ENCODE peak calls at places on chromosomes 1 and 21, in five cellular contexts. One of them, this sample, is unnamed.

GRCh38 chr1:19123837-19124236 is 86.2 kb downstream of the UBR4 start:
- DNase-seq in stimulated activated CD8-positive, alpha-beta memory T cell treated with anti-CD3 and anti-CD28 coated beads, Interleukin-15, amount 100 ng/mL, for 24 hours: no peak
- DNase-seq in ascending aorta: no peak
- DNase-seq in cardiac muscle cell: peak; percentile 60
- DNase-seq in fibroblast of mammary gland: no peak
- DNase-seq in this sample: no peak

GRCh38 chr1:226871636-226872327 is 1.4 kb downstream of the PSEN2 start:
- DNase-seq in ascending aorta: no peak
- DNase-seq in stimulated activated CD8-positive, alpha-beta memory T cell treated with anti-CD3 and anti-CD28 coated beads, Interleukin-15, amount 100 ng/mL, for 24 hours: no peak
- DNase-seq in cardiac muscle cell: no peak
- DNase-seq in fibroblast of mammary gland: no peak
- DNase-seq in this sample: no peak

GRCh38 chr1:70706381-70707173 is 295.5 kb downstream of the CTH start:
- DNase-seq in fibroblast of mammary gland: no peak
- DNase-seq in cardiac muscle cell: no peak
- DNase-seq in ascending aorta: no peak
- DNase-seq in stimulated activated CD8-positive, alpha-beta memory T cell treated with anti-CD3 and anti-CD28 coated beads, Interleukin-15, amount 100 ng/mL, for 24 hours: no peak
- DNase-seq in this sample: no peak

GRCh38 chr1:200802865-200803512 is 64.3 kb downstream of the CAMSAP2 start:
- DNase-seq in ascending aorta: peak; percentile 85
- DNase-seq in fibroblast of mammary gland: peak; percentile 82
- DNase-seq in cardiac muscle cell: peak; percentile 87
- DNase-seq in stimulated activated CD8-positive, alpha-beta memory T cell treated with anti-CD3 and anti-CD28 coated beads, Interleukin-15, amount 100 ng/mL, for 24 hours: peak; percentile 29
- DNase-seq in this sample: peak; percentile 41

GRCh38 chr1:89822109-89822962 is 1.5 kb downstream of the LRRC8D start:
- DNase-seq in ascending aorta: no peak
- DNase-seq in stimulated activated CD8-positive, alpha-beta memory T cell treated with anti-CD3 and anti-CD28 coated beads, Interleukin-15, amount 100 ng/mL, for 24 hours: no peak
- DNase-seq in fibroblast of mammary gland: no peak
- DNase-seq in cardiac muscle cell: no peak
- DNase-seq in this sample: no peak

GRCh38 chr1:94798054-94798453 is 22.1 kb upstream of the SLC44A3 start:
- DNase-seq in cardiac muscle cell: no peak
- DNase-seq in fibroblast of mammary gland: no peak
- DNase-seq in ascending aorta: no peak
- DNase-seq in stimulated activated CD8-positive, alpha-beta memory T cell treated with anti-CD3 and anti-CD28 coated beads, Interleukin-15, amount 100 ng/mL, for 24 hours: no peak
- DNase-seq in this sample: no peak

GRCh38 chr1:201228011-201228983 is 37.7 kb downstream of the IGFN1 start:
- DNase-seq in ascending aorta: peak; percentile 45
- DNase-seq in cardiac muscle cell: no peak
- DNase-seq in fibroblast of mammary gland: no peak
- DNase-seq in stimulated activated CD8-positive, alpha-beta memory T cell treated with anti-CD3 and anti-CD28 coated beads, Interleukin-15, amount 100 ng/mL, for 24 hours: no peak
- DNase-seq in this sample: no peak

GRCh38 chr1:168360622-168361021 is 79.9 kb downstream of the TBX19 start:
- DNase-seq in stimulated activated CD8-positive, alpha-beta memory T cell treated with anti-CD3 and anti-CD28 coated beads, Interleukin-15, amount 100 ng/mL, for 24 hours: no peak
- DNase-seq in fibroblast of mammary gland: no peak
- DNase-seq in cardiac muscle cell: peak; percentile 43
- DNase-seq in ascending aorta: no peak
- DNase-seq in this sample: no peak

GRCh38 chr1:224459051-224459450 is 24.5 kb upstream of the WDR26 start:
- DNase-seq in ascending aorta: no peak
- DNase-seq in fibroblast of mammary gland: peak; percentile 12
- DNase-seq in stimulated activated CD8-positive, alpha-beta memory T cell treated with anti-CD3 and anti-CD28 coated beads, Interleukin-15, amount 100 ng/mL, for 24 hours: no peak
- DNase-seq in cardiac muscle cell: peak; percentile 12
- DNase-seq in this sample: no peak

GRCh38 chr1:7178741-7179140 is 393.5 kb downstream of the CAMTA1 start:
- DNase-seq in cardiac muscle cell: no peak
- DNase-seq in stimulated activated CD8-positive, alpha-beta memory T cell treated with anti-CD3 and anti-CD28 coated beads, Interleukin-15, amount 100 ng/mL, for 24 hours: no peak
- DNase-seq in fibroblast of mammary gland: no peak
- DNase-seq in ascending aorta: no peak
- DNase-seq in this sample: no peak

GRCh38 chr1:198156111-198156744 is 570 bp upstream of the NEK7 start:
- DNase-seq in fibroblast of mammary gland: peak; percentile 81
- DNase-seq in cardiac muscle cell: peak; percentile 85
- DNase-seq in ascending aorta: peak; percentile 80
- DNase-seq in stimulated activated CD8-positive, alpha-beta memory T cell treated with anti-CD3 and anti-CD28 coated beads, Interleukin-15, amount 100 ng/mL, for 24 hours: no peak
- DNase-seq in this sample: peak; percentile 72

GRCh38 chr1:10528066-10529014 is 53.6 kb downstream of the PEX14 start:
- DNase-seq in fibroblast of mammary gland: peak; percentile 80
- DNase-seq in cardiac muscle cell: peak; percentile 81
- DNase-seq in ascending aorta: peak; percentile 90
- DNase-seq in stimulated activated CD8-positive, alpha-beta memory T cell treated with anti-CD3 and anti-CD28 coated beads, Interleukin-15, amount 100 ng/mL, for 24 hours: no peak
- DNase-seq in this sample: no peak

GRCh38 chr1:176866011-176866410 is 298.5 kb downstream of the ASTN1 start:
- DNase-seq in ascending aorta: no peak
- DNase-seq in cardiac muscle cell: no peak
- DNase-seq in stimulated activated CD8-positive, alpha-beta memory T cell treated with anti-CD3 and anti-CD28 coated beads, Interleukin-15, amount 100 ng/mL, for 24 hours: no peak
- DNase-seq in fibroblast of mammary gland: peak; percentile 14
- DNase-seq in this sample: no peak

GRCh38 chr1:206658264-206658980 is 23.1 kb downstream of the DYRK3 start:
- DNase-seq in cardiac muscle cell: peak; percentile 32
- DNase-seq in stimulated activated CD8-positive, alpha-beta memory T cell treated with anti-CD3 and anti-CD28 coated beads, Interleukin-15, amount 100 ng/mL, for 24 hours: no peak
- DNase-seq in ascending aorta: peak; percentile 70
- DNase-seq in fibroblast of mammary gland: no peak
- DNase-seq in this sample: peak; percentile 35

GRCh38 chr1:198915327-198916231 is 276.7 kb downstream of the PTPRC start:
- DNase-seq in cardiac muscle cell: no peak
- DNase-seq in fibroblast of mammary gland: no peak
- DNase-seq in ascending aorta: no peak
- DNase-seq in stimulated activated CD8-positive, alpha-beta memory T cell treated with anti-CD3 and anti-CD28 coated beads, Interleukin-15, amount 100 ng/mL, for 24 hours: no peak
- DNase-seq in this sample: no peak

GRCh38 chr1:182644863-182645262 is 39.5 kb downstream of the RGS8 start:
- DNase-seq in cardiac muscle cell: no peak
- DNase-seq in fibroblast of mammary gland: no peak
- DNase-seq in stimulated activated CD8-positive, alpha-beta memory T cell treated with anti-CD3 and anti-CD28 coated beads, Interleukin-15, amount 100 ng/mL, for 24 hours: no peak
- DNase-seq in ascending aorta: no peak
- DNase-seq in this sample: no peak

GRCh38 chr1:54791880-54792522 is 9.1 kb downstream of the TTC22 start:
- DNase-seq in ascending aorta: no peak
- DNase-seq in cardiac muscle cell: peak; percentile 47
- DNase-seq in stimulated activated CD8-positive, alpha-beta memory T cell treated with anti-CD3 and anti-CD28 coated beads, Interleukin-15, amount 100 ng/mL, for 24 hours: no peak
- DNase-seq in fibroblast of mammary gland: peak; percentile 62
- DNase-seq in this sample: no peak

GRCh38 chr1:117655220-117655577 is 49.4 kb downstream of the TENT5C start:
- DNase-seq in stimulated activated CD8-positive, alpha-beta memory T cell treated with anti-CD3 and anti-CD28 coated beads, Interleukin-15, amount 100 ng/mL, for 24 hours: no peak
- DNase-seq in fibroblast of mammary gland: no peak
- DNase-seq in cardiac muscle cell: peak; percentile 47
- DNase-seq in ascending aorta: no peak
- DNase-seq in this sample: no peak

GRCh38 chr21:16597768-16598167 is 868.0 kb downstream of the USP25 start:
- DNase-seq in ascending aorta: no peak
- DNase-seq in stimulated activated CD8-positive, alpha-beta memory T cell treated with anti-CD3 and anti-CD28 coated beads, Interleukin-15, amount 100 ng/mL, for 24 hours: no peak
- DNase-seq in cardiac muscle cell: no peak
- DNase-seq in fibroblast of mammary gland: no peak
- DNase-seq in this sample: no peak

GRCh38 chr21:17340081-17340480 is 172.8 kb upstream of the CXADR start:
- DNase-seq in cardiac muscle cell: no peak
- DNase-seq in fibroblast of mammary gland: no peak
- DNase-seq in ascending aorta: no peak
- DNase-seq in stimulated activated CD8-positive, alpha-beta memory T cell treated with anti-CD3 and anti-CD28 coated beads, Interleukin-15, amount 100 ng/mL, for 24 hours: no peak
- DNase-seq in this sample: no peak

GRCh38 chr1:16248603-16249534 is 11.9 kb upstream of the CPLANE2 start:
- DNase-seq in ascending aorta: peak; percentile 91
- DNase-seq in stimulated activated CD8-positive, alpha-beta memory T cell treated with anti-CD3 and anti-CD28 coated beads, Interleukin-15, amount 100 ng/mL, for 24 hours: no peak
- DNase-seq in fibroblast of mammary gland: peak; percentile 77
- DNase-seq in cardiac muscle cell: peak; percentile 91
- DNase-seq in this sample: no peak

GRCh38 chr1:112849425-112849966 is 106.5 kb downstream of the SLC16A1 start:
- DNase-seq in stimulated activated CD8-positive, alpha-beta memory T cell treated with anti-CD3 and anti-CD28 coated beads, Interleukin-15, amount 100 ng/mL, for 24 hours: no peak
- DNase-seq in fibroblast of mammary gland: peak; percentile 28
- DNase-seq in cardiac muscle cell: peak; percentile 66
- DNase-seq in ascending aorta: no peak
- DNase-seq in this sample: no peak

GRCh38 chr1:209675567-209676154 is 449 bp downstream of the G0S2 start:
- DNase-seq in fibroblast of mammary gland: no peak
- DNase-seq in ascending aorta: no peak
- DNase-seq in cardiac muscle cell: peak; percentile 54
- DNase-seq in stimulated activated CD8-positive, alpha-beta memory T cell treated with anti-CD3 and anti-CD28 coated beads, Interleukin-15, amount 100 ng/mL, for 24 hours: no peak
- DNase-seq in this sample: no peak

GRCh38 chr1:50750021-50750619 is 209.9 kb downstream of the FAF1 start:
- DNase-seq in fibroblast of mammary gland: peak; percentile 51
- DNase-seq in cardiac muscle cell: peak; percentile 49
- DNase-seq in ascending aorta: no peak
- DNase-seq in stimulated activated CD8-positive, alpha-beta memory T cell treated with anti-CD3 and anti-CD28 coated beads, Interleukin-15, amount 100 ng/mL, for 24 hours: no peak
- DNase-seq in this sample: no peak

GRCh38 chr1:172588296-172589291 is 55.6 kb downstream of the SUCO start:
- DNase-seq in stimulated activated CD8-positive, alpha-beta memory T cell treated with anti-CD3 and anti-CD28 coated beads, Interleukin-15, amount 100 ng/mL, for 24 hours: no peak
- DNase-seq in cardiac muscle cell: peak; percentile 89
- DNase-seq in fibroblast of mammary gland: peak; percentile 91
- DNase-seq in ascending aorta: no peak
- DNase-seq in this sample: no peak

GRCh38 chr1:110237406-110238152 is 27.5 kb downstream of the KCNC4 start:
- DNase-seq in fibroblast of mammary gland: peak; percentile 10
- DNase-seq in stimulated activated CD8-positive, alpha-beta memory T cell treated with anti-CD3 and anti-CD28 coated beads, Interleukin-15, amount 100 ng/mL, for 24 hours: no peak
- DNase-seq in ascending aorta: no peak
- DNase-seq in cardiac muscle cell: no peak
- DNase-seq in this sample: no peak